ENCODE peak calls at places on chromosome 2, in four cellular contexts. I is fibroblast of pulmonary artery, Z is psoas muscle, L is astrocyte of the spinal cord. E is an unnamed sample.

GRCh38 chr2:72993147-72993546 is 75.8 kb downstream of the EMX1 start:
- DNase-seq in Z (no peak), L (peak), I (peak), E (no peak)

GRCh38 chr2:207315131-207315530 is 149.4 kb upstream of the KLF7 start:
- DNase-seq in Z (no peak), I (peak), L (peak), E (no peak)

GRCh38 chr2:175880-176800 is 87.7 kb downstream of the SH3YL1 start:
- DNase-seq in Z (no peak), I (no peak), L (no peak), E (peak)

GRCh38 chr2:43321446-43321845 is 95.0 kb upstream of the ZFP36L2 start:
- DNase-seq in L (no peak), I (no peak), Z (no peak), E (no peak)

GRCh38 chr2:222859786-222860726 is 780 bp upstream of the ACSL3 start:
- DNase-seq in Z (peak), L (peak), I (peak), E (peak)

GRCh38 chr2:132627542-132627941 is 42.5 kb downstream of the LYPD1 start:
- DNase-seq in Z (no peak), L (peak), I (no peak), E (no peak)

GRCh38 chr2:204645018-204645775 is 99.9 kb downstream of the PARD3B start:
- DNase-seq in Z (no peak), I (peak), L (peak), E (no peak)

GRCh38 chr2:102806250-102806837 is 44.5 kb downstream of the TMEM182 start:
- DNase-seq in Z (peak), L (peak), I (peak), E (peak)

GRCh38 chr2:216596234-216596985 is 36.8 kb upstream of the IGFBP2 start:
- DNase-seq in Z (no peak), L (peak), I (peak), E (peak)

GRCh38 chr2:24269270-24269669 is 91.1 kb downstream of the ITSN2 start:
- DNase-seq in L (no peak), I (no peak), Z (no peak), E (no peak)

GRCh38 chr2:105644174-105644980 is 100.3 kb upstream of the NCK2 start:
- DNase-seq in I (no peak), Z (no peak), L (peak), E (no peak)

GRCh38 chr2:187390891-187391290 is 57.2 kb downstream of the CALCRL start:
- DNase-seq in I (peak), Z (no peak), L (peak), E (no peak)

GRCh38 chr2:215283221-215283620 is 28.6 kb upstream of the ATIC start:
- DNase-seq in L (no peak), I (no peak), Z (no peak), E (no peak)

GRCh38 chr2:23484767-23485166 is 99.8 kb downstream of the KLHL29 start:
- DNase-seq in L (no peak), Z (no peak), I (no peak), E (no peak)

GRCh38 chr2:228401065-228401912 is 219.8 kb upstream of the SPHKAP start:
- DNase-seq in I (no peak), Z (no peak), L (no peak), E (no peak)

GRCh38 chr2:37858197-37858711 is 66.8 kb upstream of the RMDN2 start:
- DNase-seq in I (peak), Z (no peak), L (peak), E (no peak)

GRCh38 chr2:226098861-226099466 is 699.5 kb downstream of the NYAP2 start:
- DNase-seq in Z (no peak), I (no peak), L (no peak), E (no peak)

GRCh38 chr2:101197215-101197745 is 46.1 kb upstream of the TBC1D8 start:
- DNase-seq in I (no peak), L (no peak), Z (no peak), E (no peak)
- TF ChIP-seq CTCF in I (no peak), L (peak), Z (no peak), E (no peak)

GRCh38 chr2:70496819-70497218 is 56.8 kb downstream of the TGFA start:
- DNase-seq in I (no peak), Z (no peak), L (no peak), E (no peak)
- TF ChIP-seq CTCF in I (no peak), Z (no peak), L (no peak), E (no peak)

DNA sequence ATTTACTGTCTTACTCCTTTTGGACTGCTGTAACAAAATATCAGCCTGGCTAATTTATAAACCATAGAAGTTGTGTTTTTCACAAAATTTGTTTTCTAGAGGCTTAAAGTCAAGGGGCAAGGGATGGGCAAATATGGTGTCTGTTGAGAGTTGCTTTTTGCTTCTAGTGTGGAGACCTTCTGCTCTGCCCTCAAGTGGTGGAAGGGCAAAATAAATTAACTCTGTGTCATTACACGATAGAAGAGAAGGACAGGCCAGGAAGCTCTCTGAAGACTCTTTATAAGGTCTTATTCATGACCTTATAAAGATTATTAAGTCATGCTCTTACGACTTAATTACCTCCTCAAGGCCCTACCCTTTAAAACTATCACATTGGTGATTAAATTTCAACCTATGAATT is 181.2 kb upstream of the LRATD1 start:
- DNase-seq in L (no peak), Z (no peak), I (no peak), E (no peak)
- TF ChIP-seq CTCF in L (no peak), Z (no peak), I (no peak), E (no peak)

DNA sequence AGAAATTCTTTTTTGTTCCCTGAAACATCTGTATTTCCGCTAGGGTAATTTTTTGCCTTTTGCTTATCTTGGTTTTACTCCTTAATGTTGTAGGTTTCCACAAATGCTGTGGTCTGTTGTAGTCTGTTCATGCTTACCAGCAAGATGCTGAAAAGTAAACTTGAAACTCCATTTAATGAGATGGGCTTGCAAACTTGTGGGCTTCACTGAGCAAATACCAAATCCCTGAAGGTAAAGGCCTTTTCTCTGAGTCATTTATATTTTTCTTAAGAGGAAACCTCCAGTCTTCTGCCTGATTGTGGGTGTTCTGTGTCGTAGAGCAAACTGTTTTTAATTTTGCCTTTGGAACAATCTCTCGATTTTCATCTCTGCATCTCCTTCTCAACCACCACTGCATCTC is 9.3 kb downstream of the SP140 start:
- DNase-seq in I (peak), Z (no peak), L (peak), E (no peak)
- TF ChIP-seq CTCF in I (no peak), Z (no peak), L (no peak), E (no peak)